ENCODE peak calls at places on chromosome X, in six cellular contexts. One of them, this sample, is unnamed.

GRCh38 chrX:9862525-9862924 is 76.3 kb downstream of the SHROOM2 start:
- DNase-seq in thyroid gland: no peak
- DNase-seq in K562: peak; percentile 13
- DNase-seq in choroid plexus epithelial cell: no peak
- DNase-seq in nephron progenitor cell: no peak
- DNase-seq in foreskin fibroblast: no peak
- DNase-seq in this sample: no peak

GRCh38 chrX:138127314-138127713 is 561.4 kb downstream of the ZIC3 start:
- DNase-seq in nephron progenitor cell: no peak
- DNase-seq in thyroid gland: no peak
- DNase-seq in K562: no peak
- DNase-seq in foreskin fibroblast: peak; percentile 2
- DNase-seq in choroid plexus epithelial cell: no peak
- DNase-seq in this sample: no peak

GRCh38 chrX:69015564-69016218 is 149.6 kb downstream of the PJA1 start:
- DNase-seq in nephron progenitor cell: no peak
- DNase-seq in thyroid gland: peak; percentile 46
- DNase-seq in K562: no peak
- DNase-seq in foreskin fibroblast: no peak
- DNase-seq in choroid plexus epithelial cell: no peak
- DNase-seq in this sample: no peak

GRCh38 chrX:14291626-14292025 is 237.7 kb upstream of the GLRA2 start:
- DNase-seq in nephron progenitor cell: no peak
- DNase-seq in thyroid gland: no peak
- DNase-seq in choroid plexus epithelial cell: no peak
- DNase-seq in foreskin fibroblast: no peak
- DNase-seq in K562: no peak
- DNase-seq in this sample: no peak

GRCh38 chrX:153450114-153450948 is 4.5 kb upstream of the TREX2 start:
- DNase-seq in thyroid gland: no peak
- DNase-seq in foreskin fibroblast: no peak
- DNase-seq in nephron progenitor cell: no peak
- DNase-seq in K562: no peak
- DNase-seq in choroid plexus epithelial cell: no peak
- DNase-seq in this sample: no peak

GRCh38 chrX:97224148-97224547 is 340.4 kb downstream of the RPA4 start:
- DNase-seq in thyroid gland: no peak
- DNase-seq in choroid plexus epithelial cell: no peak
- DNase-seq in K562: no peak
- DNase-seq in nephron progenitor cell: no peak
- DNase-seq in foreskin fibroblast: no peak
- DNase-seq in this sample: no peak

GRCh38 chrX:73821921-73822559 is 259.0 kb downstream of the CHIC1 start:
- DNase-seq in choroid plexus epithelial cell: no peak
- DNase-seq in foreskin fibroblast: no peak
- DNase-seq in thyroid gland: no peak
- DNase-seq in nephron progenitor cell: no peak
- DNase-seq in K562: no peak
- DNase-seq in this sample: no peak

GRCh38 chrX:3733043-3733430 is 19.6 kb upstream of the PRKX start:
- DNase-seq in choroid plexus epithelial cell: no peak
- DNase-seq in nephron progenitor cell: no peak
- DNase-seq in thyroid gland: no peak
- DNase-seq in foreskin fibroblast: no peak
- DNase-seq in K562: no peak
- DNase-seq in this sample: no peak

GRCh38 chrX:52990848-52991247 is 32.5 kb upstream of the FAM156A start:
- DNase-seq in K562: no peak
- DNase-seq in nephron progenitor cell: no peak
- DNase-seq in choroid plexus epithelial cell: no peak
- DNase-seq in foreskin fibroblast: no peak
- DNase-seq in thyroid gland: no peak
- DNase-seq in this sample: no peak

GRCh38 chrX:120801426-120801825 is 74.2 kb downstream of the CT47B1 start:
- DNase-seq in thyroid gland: no peak
- DNase-seq in nephron progenitor cell: no peak
- DNase-seq in choroid plexus epithelial cell: no peak
- DNase-seq in foreskin fibroblast: no peak
- DNase-seq in K562: no peak
- DNase-seq in this sample: no peak

GRCh38 chrX:112368371-112368770 is 285.8 kb upstream of the TRPC5 start:
- DNase-seq in thyroid gland: no peak
- DNase-seq in nephron progenitor cell: peak; percentile 14
- DNase-seq in choroid plexus epithelial cell: no peak
- DNase-seq in foreskin fibroblast: no peak
- DNase-seq in K562: peak; percentile 6
- DNase-seq in this sample: no peak

GRCh38 chrX:283115-283845 is 2.1 kb downstream of the PLCXD1 start:
- DNase-seq in foreskin fibroblast: peak; percentile 94
- DNase-seq in K562: peak; percentile 77
- DNase-seq in nephron progenitor cell: peak; percentile 91
- DNase-seq in thyroid gland: peak; percentile 91
- DNase-seq in choroid plexus epithelial cell: peak; percentile 92
- DNase-seq in this sample: no peak

DNA sequence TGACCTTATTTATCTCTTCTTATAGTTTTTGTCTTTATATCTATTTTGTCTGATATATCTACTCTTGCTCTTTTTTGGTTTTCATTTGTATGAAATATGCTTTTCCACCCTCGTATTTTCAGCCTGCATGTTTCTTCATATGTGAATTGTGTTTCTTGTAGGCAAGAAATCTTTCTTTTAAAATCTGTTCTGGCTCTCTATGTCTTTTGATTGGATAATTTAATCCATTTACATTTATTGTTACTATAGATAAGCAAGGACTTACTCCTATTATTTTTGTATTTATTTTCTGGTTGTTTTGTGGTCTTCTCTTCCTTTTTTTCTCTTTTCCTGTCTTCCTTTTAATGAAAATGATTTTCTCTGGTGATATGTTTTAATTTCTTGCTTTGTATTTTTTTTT is 403.1 kb downstream of the DCAF12L2 start:
- DNase-seq in choroid plexus epithelial cell: no peak
- DNase-seq in foreskin fibroblast: no peak
- DNase-seq in K562: no peak
- DNase-seq in nephron progenitor cell: no peak
- DNase-seq in thyroid gland: no peak
- DNase-seq in this sample: no peak
- TF ChIP-seq CTCF in choroid plexus epithelial cell: no peak
- TF ChIP-seq CTCF in foreskin fibroblast: no peak
- TF ChIP-seq CTCF in K562: no peak
- TF ChIP-seq CTCF in nephron progenitor cell: no peak
- TF ChIP-seq CTCF in thyroid gland: no peak
- TF ChIP-seq CTCF in this sample: no peak

GRCh38 chrX:71911731-71912050 is 1.0 kb downstream of the NHSL2 start:
- DNase-seq in nephron progenitor cell: peak; percentile 50
- DNase-seq in K562: no peak
- DNase-seq in choroid plexus epithelial cell: no peak
- DNase-seq in foreskin fibroblast: peak; percentile 30
- DNase-seq in thyroid gland: peak; percentile 46
- DNase-seq in this sample: no peak

GRCh38 chrX:71908387-71908786 is 2.3 kb upstream of the NHSL2 start:
- DNase-seq in K562: no peak
- DNase-seq in foreskin fibroblast: no peak
- DNase-seq in choroid plexus epithelial cell: no peak
- DNase-seq in thyroid gland: no peak
- DNase-seq in nephron progenitor cell: no peak
- DNase-seq in this sample: no peak

GRCh38 chrX:71911023-71911730 is 532 bp downstream of the NHSL2 start:
- DNase-seq in foreskin fibroblast: peak; percentile 30
- DNase-seq in nephron progenitor cell: peak; percentile 67
- DNase-seq in K562: no peak
- DNase-seq in choroid plexus epithelial cell: no peak
- DNase-seq in thyroid gland: peak; percentile 26
- DNase-seq in this sample: no peak

GRCh38 chrX:71910526-71911022 is at the start of gene NHSL2:
- DNase-seq in choroid plexus epithelial cell: no peak
- DNase-seq in thyroid gland: peak; percentile 9
- DNase-seq in nephron progenitor cell: peak; percentile 49
- DNase-seq in K562: no peak
- DNase-seq in foreskin fibroblast: peak; percentile 9
- DNase-seq in this sample: no peak

GRCh38 chrX:71909956-71910355 is 689 bp upstream of the NHSL2 start:
- DNase-seq in thyroid gland: no peak
- DNase-seq in choroid plexus epithelial cell: peak; percentile 25
- DNase-seq in foreskin fibroblast: peak; percentile 12
- DNase-seq in nephron progenitor cell: peak; percentile 35
- DNase-seq in K562: no peak
- DNase-seq in this sample: no peak
- TF ChIP-seq CTCF in thyroid gland: no peak
- TF ChIP-seq CTCF in choroid plexus epithelial cell: peak; percentile 58
- TF ChIP-seq CTCF in foreskin fibroblast: no peak
- TF ChIP-seq CTCF in nephron progenitor cell: no peak
- TF ChIP-seq CTCF in K562: no peak
- TF ChIP-seq CTCF in this sample: peak; percentile 21

DNA sequence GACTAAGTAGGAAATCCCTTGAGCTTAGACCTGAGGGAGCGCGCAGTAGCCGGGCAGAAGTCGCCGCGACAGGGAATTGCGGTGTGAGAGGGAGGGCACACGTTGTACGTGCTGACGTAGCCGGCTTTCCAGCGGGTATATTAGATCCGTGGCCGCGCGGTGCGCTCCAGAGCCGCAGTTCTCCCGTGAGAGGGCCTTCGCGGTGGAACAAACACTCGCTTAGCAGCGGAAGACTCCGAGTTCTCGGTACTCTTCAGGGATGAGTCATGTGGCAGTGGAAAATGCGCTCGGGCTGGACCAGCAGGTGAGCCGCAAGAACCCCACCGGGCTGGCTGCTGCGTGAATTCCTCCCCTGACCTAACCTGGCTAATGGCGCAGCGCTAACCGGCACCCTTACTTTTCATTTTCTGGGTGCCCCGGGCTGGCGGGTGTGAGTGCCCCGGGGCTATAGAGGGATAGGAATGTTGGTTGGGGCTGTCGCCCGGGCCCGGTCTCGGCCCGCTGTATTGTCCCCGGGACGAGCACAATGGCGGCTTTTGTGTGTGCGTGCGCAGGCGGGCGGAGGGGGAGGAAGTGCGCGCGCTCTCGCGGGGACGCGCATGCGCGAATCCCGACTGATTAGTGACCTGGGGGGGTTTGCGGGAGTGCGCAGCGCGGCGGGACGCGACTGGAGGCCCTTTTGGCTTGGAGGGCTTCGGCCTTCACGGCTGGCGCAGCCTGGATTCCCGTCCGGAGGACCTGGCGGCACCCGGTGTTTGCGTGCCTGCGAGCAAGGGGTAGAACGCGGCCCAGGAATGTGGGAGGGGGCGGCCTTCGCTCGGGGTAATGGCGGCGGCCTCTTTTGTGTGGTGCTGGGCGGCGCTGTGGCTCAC is at the start of gene DDX3X:
- DNase-seq in K562: peak; percentile 77
- DNase-seq in thyroid gland: peak; percentile 81
- DNase-seq in foreskin fibroblast: peak; percentile 90
- DNase-seq in nephron progenitor cell: peak; percentile 74
- DNase-seq in choroid plexus epithelial cell: peak; percentile 90
- DNase-seq in this sample: no peak
- TF ChIP-seq CTCF in K562: peak; percentile 37
- TF ChIP-seq CTCF in thyroid gland: peak; percentile 27
- TF ChIP-seq CTCF in foreskin fibroblast: no peak
- TF ChIP-seq CTCF in nephron progenitor cell: no peak
- TF ChIP-seq CTCF in choroid plexus epithelial cell: peak; percentile 36
- TF ChIP-seq CTCF in this sample: no peak

GRCh38 chrX:140572724-140573123 is 67.9 kb upstream of the SOX3 start:
- DNase-seq in K562: peak; percentile 4
- DNase-seq in foreskin fibroblast: no peak
- DNase-seq in thyroid gland: peak; percentile 62
- DNase-seq in choroid plexus epithelial cell: peak; percentile 16
- DNase-seq in nephron progenitor cell: peak; percentile 58
- DNase-seq in this sample: no peak
- TF ChIP-seq CTCF in K562: no peak
- TF ChIP-seq CTCF in foreskin fibroblast: peak; percentile 52
- TF ChIP-seq CTCF in thyroid gland: peak; percentile 59
- TF ChIP-seq CTCF in choroid plexus epithelial cell: peak; percentile 52
- TF ChIP-seq CTCF in nephron progenitor cell: peak; percentile 71
- TF ChIP-seq CTCF in this sample: peak; percentile 32

DNA sequence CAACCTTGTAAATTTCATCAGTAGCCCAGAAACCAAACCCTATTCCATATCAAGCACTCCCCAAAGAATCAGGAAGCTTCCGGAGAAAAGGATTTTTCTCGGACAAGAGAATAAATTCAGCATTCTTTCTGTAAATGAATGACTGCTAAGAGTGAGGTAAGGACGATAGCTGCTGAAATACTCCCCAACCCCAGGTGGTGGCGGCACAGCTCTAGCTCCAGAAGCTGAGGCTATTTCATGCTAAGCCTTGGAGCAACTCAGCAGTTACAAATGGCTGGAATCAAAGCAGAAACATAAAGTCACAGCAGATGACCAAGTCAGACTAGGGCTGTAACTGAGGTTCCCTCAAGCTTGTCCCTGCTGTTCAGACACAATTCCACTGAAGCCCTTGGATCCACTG is 13.9 kb upstream of the PCDH19 start:
- DNase-seq in nephron progenitor cell: no peak
- DNase-seq in K562: no peak
- DNase-seq in thyroid gland: no peak
- DNase-seq in foreskin fibroblast: no peak
- DNase-seq in choroid plexus epithelial cell: peak; percentile 15
- DNase-seq in this sample: no peak
- TF ChIP-seq CTCF in nephron progenitor cell: no peak
- TF ChIP-seq CTCF in K562: no peak
- TF ChIP-seq CTCF in thyroid gland: no peak
- TF ChIP-seq CTCF in foreskin fibroblast: no peak
- TF ChIP-seq CTCF in choroid plexus epithelial cell: peak; percentile 15
- TF ChIP-seq CTCF in this sample: no peak

GRCh38 chrX:26651755-26652154 is 435.8 kb downstream of the MAGEB5 start:
- DNase-seq in nephron progenitor cell: no peak
- DNase-seq in foreskin fibroblast: no peak
- DNase-seq in choroid plexus epithelial cell: peak; percentile 6
- DNase-seq in K562: no peak
- DNase-seq in thyroid gland: no peak
- DNase-seq in this sample: no peak
- TF ChIP-seq CTCF in nephron progenitor cell: no peak
- TF ChIP-seq CTCF in foreskin fibroblast: no peak
- TF ChIP-seq CTCF in choroid plexus epithelial cell: peak; percentile 20
- TF ChIP-seq CTCF in K562: peak; percentile 15
- TF ChIP-seq CTCF in thyroid gland: no peak
- TF ChIP-seq CTCF in this sample: no peak

GRCh38 chrX:19987856-19988255 is 3.0 kb downstream of the BCLAF3 start:
- DNase-seq in nephron progenitor cell: no peak
- DNase-seq in foreskin fibroblast: no peak
- DNase-seq in choroid plexus epithelial cell: no peak
- DNase-seq in K562: no peak
- DNase-seq in thyroid gland: no peak
- DNase-seq in this sample: no peak
- TF ChIP-seq CTCF in nephron progenitor cell: no peak
- TF ChIP-seq CTCF in foreskin fibroblast: no peak
- TF ChIP-seq CTCF in choroid plexus epithelial cell: no peak
- TF ChIP-seq CTCF in K562: no peak
- TF ChIP-seq CTCF in thyroid gland: no peak
- TF ChIP-seq CTCF in this sample: no peak

This sample was measured in AG04449.